ENCODE peak calls at places on chromosomes 5 and 9, in eight cellular contexts. C is cardiac muscle cell; D is T-helper 1 cell; Z is stimulated activated CD4-positive, alpha-beta T cell treated with anti-CD3 and anti-CD28 coated beads, Interleukin-2, amount 100 ng/mL, for 48 hours; V is AG10803; B is activated T-helper 1 cell treated with anti-CD3 and anti-CD28 coated beads, Interleukin-12 subunit alpha, Interleukin-12 subunit beta, Interleukin-2, Interleukin-4 antibody, amounts not matched to agents 30 ng/mL and 10 ng/mL and 1 ng/mL, durations not matched to agents 14 hours and 24 hours and 36 hours; E is H1; J is activated T-cell treated with anti-CD3 and anti-CD28 coated beads for 24 hours. H is an unnamed sample.

GRCh38 chr9:109801484-109801883 is 21.5 kb downstream of the PALM2AKAP2 start:
- DNase-seq in Z (no peak), D (no peak), E (no peak), B (no peak), C (no peak), J (no peak), V (no peak), H (no peak)

GRCh38 chr9:17578911-17579793 is at the start of gene SH3GL2:
- DNase-seq in C (peak), D (no peak), Z (peak), B (no peak), V (no peak), E (peak), J (no peak), H (peak)

GRCh38 chr9:14585730-14586473 is 107.3 kb downstream of the ZDHHC21 start:
- DNase-seq in E (no peak), V (no peak), C (no peak), J (peak), Z (no peak), D (no peak), B (peak), H (no peak)

GRCh38 chr5:90356612-90357011 is 52.9 kb downstream of the CETN3 start:
- DNase-seq in Z (no peak), V (no peak), B (no peak), C (no peak), J (no peak), D (no peak), E (no peak), H (peak)

GRCh38 chr9:98074119-98074990 is 17.8 kb downstream of the NANS start:
- DNase-seq in E (no peak), C (peak), D (peak), J (peak), V (peak), B (peak), Z (peak), H (peak)

GRCh38 chr5:95973793-95974325 is 12.2 kb upstream of the ELL2 start:
- DNase-seq in V (peak), Z (no peak), E (no peak), C (no peak), J (no peak), B (no peak), D (no peak), H (no peak)

GRCh38 chr5:157130933-157131332 is 11.7 kb downstream of the MED7 start:
- DNase-seq in C (peak), V (no peak), E (no peak), B (no peak), Z (no peak), J (no peak), D (no peak), H (no peak)

GRCh38 chr5:138177936-138178515 is 404 bp downstream of the BRD8 start:
- DNase-seq in V (peak), E (no peak), B (peak), J (no peak), Z (peak), C (peak), D (no peak), H (peak)

GRCh38 chr5:177457239-177458121 is 10.9 kb downstream of the PRR7 start:
- DNase-seq in B (peak), C (peak), E (peak), D (peak), J (peak), Z (peak), V (peak), H (peak)

GRCh38 chr5:113293068-113293571 is 141.7 kb downstream of the TSSK1B start:
- DNase-seq in D (no peak), E (no peak), J (no peak), Z (no peak), V (no peak), B (no peak), C (peak), H (peak)

GRCh38 chr5:137248476-137248970 is 250.6 kb downstream of the SPOCK1 start:
- DNase-seq in V (no peak), J (no peak), E (no peak), C (no peak), B (no peak), D (no peak), Z (no peak), H (peak)

GRCh38 chr9:76896035-76896434 is 9.9 kb downstream of the PRUNE2 start:
- DNase-seq in Z (no peak), E (no peak), J (no peak), V (no peak), C (no peak), D (no peak), B (no peak), H (no peak)